ENCODE peak calls at places on chromosomes 6 and 20, in six cellular contexts. P, R, H, Y, E and K are unnamed samples.

GRCh38 chr20:39036851-39037250 is 74.7 kb downstream of the DHX35 start:
- DNase-seq in P (no peak), R (no peak), H (no peak), Y (no peak), E (no peak), K (no peak)

GRCh38 chr6:138673317-138674014 is 100.1 kb upstream of the CCDC28A start:
- DNase-seq in P (no peak), R (no peak), H (no peak), Y (no peak), E (no peak), K (no peak)

GRCh38 chr20:10524034-10524476 is 89.0 kb downstream of the SLX4IP start:
- DNase-seq in P (no peak), R (no peak), H (no peak), Y (peak), E (no peak), K (no peak)

GRCh38 chr6:18192026-18192425 is 36.8 kb downstream of the KDM1B start:
- DNase-seq in P (no peak), R (no peak), H (no peak), Y (no peak), E (no peak), K (no peak)

GRCh38 chr6:1024587-1024986 is 287.3 kb upstream of the FOXQ1 start:
- DNase-seq in P (no peak), R (no peak), H (no peak), Y (no peak), E (no peak), K (no peak)

GRCh38 chr6:1286972-1287600 is 24.8 kb upstream of the FOXQ1 start:
- DNase-seq in P (no peak), R (no peak), H (no peak), Y (no peak), E (no peak), K (no peak)

GRCh38 chr6:30841644-30842504 is 42.4 kb upstream of the DDR1 start:
- DNase-seq in P (no peak), R (no peak), H (no peak), Y (no peak), E (no peak), K (no peak)

GRCh38 chr20:51495921-51496545 is 46.5 kb downstream of the NFATC2 start:
- DNase-seq in P (no peak), R (no peak), H (no peak), Y (no peak), E (no peak), K (no peak)

GRCh38 chr6:125149256-125150144 is 4.1 kb upstream of the TPD52L1 start:
- DNase-seq in P (no peak), R (no peak), H (no peak), Y (no peak), E (no peak), K (no peak)